ENCODE peak calls at places on chromosome 15, in ten cellular contexts. F, W, N, Z, Q, J, H, A, E and T are unnamed samples.

GRCh38 chr15:66716668-66717025 is 14.6 kb downstream of the SMAD6 start:
- DNase-seq in F (no peak), W (no peak), N (no peak), Z (no peak), Q (no peak), J (no peak), H (no peak), A (no peak), E (no peak), T (no peak)

GRCh38 chr15:67035886-67036285 is 29.5 kb upstream of the SMAD3 start:
- DNase-seq in F (no peak), W (no peak), N (no peak), Z (no peak), Q (no peak), J (peak; percentile 69), H (no peak), A (no peak), E (no peak), T (no peak)

GRCh38 chr15:52213206-52213605 is 22.0 kb upstream of the GNB5 start:
- DNase-seq in F (no peak), W (no peak), N (no peak), Z (no peak), Q (no peak), J (no peak), H (no peak), A (no peak), E (no peak), T (no peak)

GRCh38 chr15:25175789-25176615 is 221.2 kb downstream of the SNRPN start:
- DNase-seq in F (peak; percentile 19), W (no peak), N (peak; percentile 9), Z (no peak), Q (peak; percentile 6), J (peak; percentile 2), H (no peak), A (no peak), E (no peak), T (peak; percentile 10)

GRCh38 chr15:101207867-101208288 is 44.0 kb downstream of the CHSY1 start:
- DNase-seq in F (no peak), W (peak; percentile 65), N (no peak), Z (no peak), Q (no peak), J (peak; percentile 62), H (no peak), A (no peak), E (no peak), T (no peak)

GRCh38 chr15:42153874-42154575 is 2.4 kb downstream of the PLA2G4F start:
- DNase-seq in F (peak; percentile 14), W (no peak), N (no peak), Z (no peak), Q (no peak), J (no peak), H (no peak), A (no peak), E (no peak), T (no peak)

GRCh38 chr15:73440571-73440970 is 2.4 kb upstream of the REC114 start:
- DNase-seq in F (no peak), W (no peak), N (no peak), Z (no peak), Q (no peak), J (no peak), H (no peak), A (no peak), E (no peak), T (no peak)

GRCh38 chr15:29849716-29850115 is 27.4 kb upstream of the TJP1 start:
- DNase-seq in F (no peak), W (peak; percentile 37), N (no peak), Z (no peak), Q (no peak), J (no peak), H (no peak), A (no peak), E (no peak), T (no peak)

GRCh38 chr15:60829416-60829815 is 350.5 kb upstream of the ICE2 start:
- DNase-seq in F (no peak), W (no peak), N (no peak), Z (no peak), Q (no peak), J (peak; percentile 58), H (no peak), A (no peak), E (no peak), T (no peak)